ENCODE peak calls at places on chromosomes 5 and 9, in nine cellular contexts. V is sigmoid colon, A is fibroblast of pulmonary artery, N is IMR-90, R is hepatocyte, Q is iPS DF 6.9, O is fibroblast of lung, Y is uterus, B is K562. J is an unnamed sample.

GRCh38 chr5:155867531-155868088 is 459.4 kb upstream of the SGCD start:
- DNase-seq in A (no peak), Q (no peak), Y (no peak), V (no peak), N (no peak), R (no peak), B (no peak), O (no peak), J (no peak)

GRCh38 chr5:60477849-60478248 is 222.1 kb downstream of the DEPDC1B start:
- DNase-seq in V (no peak), O (no peak), N (no peak), Y (no peak), Q (no peak), A (no peak), B (no peak), R (no peak), J (no peak)

GRCh38 chr9:37784291-37784639 is 599 bp downstream of the EXOSC3 start:
- DNase-seq in V (no peak), N (peak; percentile 14), A (no peak), R (no peak), Q (no peak), B (no peak), O (no peak), Y (no peak), J (no peak)

GRCh38 chr5:123119334-123119986 is 30.4 kb downstream of the PRDM6 start:
- DNase-seq in Y (no peak), R (peak; percentile 66), N (peak; percentile 74), Q (no peak), V (no peak), O (peak; percentile 74), A (peak; percentile 61), B (no peak), J (no peak)

GRCh38 chr9:12774861-12775367 is at the start of gene LURAP1L:
- DNase-seq in A (peak; percentile 80), O (peak; percentile 94), Q (no peak), R (peak; percentile 83), N (peak; percentile 83), V (peak; percentile 88), B (no peak), Y (peak; percentile 59), J (no peak)

GRCh38 chr5:143968071-143968878 is 156.3 kb downstream of the HMHB1 start:
- DNase-seq in B (no peak), V (no peak), A (peak; percentile 65), R (peak; percentile 41), Y (no peak), O (peak; percentile 73), N (peak; percentile 78), Q (no peak), J (peak; percentile 50)

GRCh38 chr9:95436416-95436815 is 80.4 kb downstream of the PTCH1 start:
- DNase-seq in A (no peak), O (no peak), R (no peak), Q (no peak), N (no peak), B (no peak), V (no peak), Y (no peak), J (no peak)

GRCh38 chr9:36207546-36208012 is 16.9 kb downstream of the CLTA start:
- DNase-seq in A (peak; percentile 58), N (peak; percentile 63), B (no peak), Q (no peak), V (no peak), Y (no peak), R (no peak), O (no peak), J (no peak)

GRCh38 chr5:1777281-1778137 is 22.1 kb downstream of the MRPL36 start:
- DNase-seq in V (peak; percentile 50), Y (no peak), N (no peak), B (no peak), O (no peak), R (no peak), Q (no peak), A (no peak), J (no peak)

GRCh38 chr9:100449420-100449819 is 22.5 kb downstream of the MSANTD3 start:
- DNase-seq in V (no peak), O (no peak), R (no peak), B (no peak), A (no peak), Y (no peak), Q (no peak), N (no peak), J (no peak)

GRCh38 chr9:5813837-5814236 is 19.1 kb downstream of the ERMP1 start:
- DNase-seq in N (no peak), O (no peak), Q (no peak), R (no peak), V (no peak), A (no peak), Y (no peak), B (no peak), J (no peak)

GRCh38 chr9:129812385-129812784 is 9.4 kb downstream of the TOR1B start:
- DNase-seq in Q (no peak), V (no peak), N (no peak), O (no peak), R (no peak), Y (no peak), A (no peak), B (no peak), J (no peak)

GRCh38 chr5:178940569-178941360 is at the start of gene ZNF454:
- DNase-seq in Q (peak; percentile 55), A (peak; percentile 95), N (peak; percentile 62), Y (peak; percentile 93), R (no peak), V (peak; percentile 97), O (peak; percentile 97), B (no peak), J (peak; percentile 66)

GRCh38 chr5:178941361-178941760 is 363 bp downstream of the ZNF454 start:
- DNase-seq in B (no peak), R (no peak), Q (no peak), V (peak; percentile 69), Y (peak; percentile 37), O (no peak), A (no peak), N (no peak), J (no peak)
- H3K4me3 ChIP-seq in B (no peak overlapping the region), R (no peak overlapping the region), Q (peak overlapping the region; percentile 24), V (peak overlapping the region; percentile 69), Y (peak overlapping the region; percentile 60), O (peak overlapping the region; percentile 36), A (peak overlapping the region; percentile 65), N (peak overlapping the region; percentile 68), J (peak overlapping the region; percentile 60)

GRCh38 chr9:94168203-94169000 is 84.1 kb downstream of the PTPDC1 start:
- DNase-seq in R (no peak), Q (no peak), O (no peak), A (no peak), N (peak; percentile 40), Y (no peak), B (no peak), V (no peak), J (no peak)
- H3K4me3 ChIP-seq in R (peak overlapping the region; percentile 87), Q (peak overlapping the region; percentile 96), O (peak overlapping the region; percentile 77), A (peak overlapping the region; percentile 82), N (peak overlapping the region; percentile 93), Y (peak overlapping the region; percentile 79), B (peak overlapping the region; percentile 68), V (peak overlapping the region; percentile 92), J (peak overlapping the region; percentile 77)

DNA sequence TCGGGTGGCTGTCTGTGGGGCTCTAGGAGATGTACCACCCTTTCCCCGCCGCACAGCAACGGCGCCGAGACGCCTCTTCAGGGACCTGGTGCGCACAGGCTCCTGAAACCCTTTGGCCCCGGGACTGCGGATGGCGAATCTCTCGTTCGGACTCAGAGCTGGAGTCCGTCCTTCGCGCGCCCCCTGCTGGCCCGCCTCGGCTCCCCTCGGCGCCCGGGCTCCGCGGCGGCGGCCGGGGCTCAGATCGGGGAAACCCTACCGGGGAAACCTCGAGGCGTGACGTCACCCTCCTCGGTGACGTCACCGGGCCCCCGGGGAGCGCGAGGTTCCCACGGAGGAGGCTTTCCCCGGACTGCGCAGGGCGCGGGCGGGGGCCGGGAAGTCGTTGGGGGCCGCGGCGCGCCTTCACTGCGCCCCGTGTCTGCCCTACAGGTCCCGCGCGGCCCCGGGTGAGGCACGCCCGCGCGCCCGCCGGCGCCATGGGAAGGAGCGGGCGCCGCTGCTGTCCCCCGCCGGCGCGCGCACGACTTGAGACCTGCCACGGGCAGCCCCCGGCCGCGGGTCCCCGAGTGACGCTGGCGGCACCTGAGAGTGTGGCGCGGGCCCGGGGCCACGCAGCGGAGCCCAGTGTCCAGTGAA is 7.9 kb downstream of the PRR7 start:
- DNase-seq in O (peak; percentile 82), A (peak; percentile 87), V (peak; percentile 95), Y (peak; percentile 88), B (peak; percentile 92), Q (no peak), R (peak; percentile 96), N (peak; percentile 80), J (no peak)
- H3K4me3 ChIP-seq in O (peak overlapping the region; percentile 35), A (peak overlapping the region; percentile 46), V (peak overlapping the region; percentile 53), Y (peak overlapping the region; percentile 48), B (peak overlapping the region; percentile 88), Q (peak overlapping the region; percentile 74), R (peak overlapping the region; percentile 62), N (peak overlapping the region; percentile 38), J (peak overlapping the region; percentile 60)

GRCh38 chr5:178375348-178375747 is 142.7 kb upstream of the PHYKPL start:
- DNase-seq in V (no peak), N (no peak), Y (no peak), R (no peak), O (no peak), A (no peak), B (no peak), Q (no peak), J (no peak)

GRCh38 chr5:178373711-178374110 is 141.1 kb upstream of the PHYKPL start:
- DNase-seq in Y (no peak), B (no peak), R (no peak), O (no peak), Q (no peak), N (no peak), A (no peak), V (no peak), J (no peak)

GRCh38 chr5:178371362-178372090 is 138.9 kb upstream of the PHYKPL start:
- DNase-seq in N (no peak), V (no peak), O (no peak), Q (no peak), A (no peak), Y (no peak), R (no peak), B (no peak), J (no peak)

GRCh38 chr5:178370102-178370501 is 137.5 kb upstream of the PHYKPL start:
- DNase-seq in R (no peak), N (no peak), V (no peak), B (no peak), O (no peak), A (no peak), Q (no peak), Y (no peak), J (no peak)

GRCh38 chr5:178372091-178372695 is 139.6 kb upstream of the PHYKPL start:
- DNase-seq in A (no peak), B (no peak), V (no peak), Y (no peak), N (no peak), Q (no peak), O (no peak), R (peak; percentile 28), J (peak; percentile 54)
- H3K4me3 ChIP-seq in A (no peak overlapping the region), B (no peak overlapping the region), V (no peak overlapping the region), Y (no peak overlapping the region), N (no peak overlapping the region), Q (no peak overlapping the region), O (no peak overlapping the region), R (no peak overlapping the region), J (peak overlapping the region; percentile 10)